ENCODE peak calls at places on chromosomes 16 and 17, in seven cellular contexts. E, U, S, A, J, K and D are unnamed samples.

GRCh38 chr16:12287796-12288536 is 311.4 kb downstream of the SNX29 start:
- DNase-seq in E (no peak), U (no peak), S (no peak), A (no peak), J (no peak), K (no peak), D (no peak)

GRCh38 chr17:28898261-28898955 is 875 bp upstream of the FLOT2 start:
- DNase-seq in E (no peak), U (no peak), S (no peak), A (no peak), J (peak; percentile 54), K (no peak), D (no peak)

GRCh38 chr17:6328279-6328678 is 106.6 kb downstream of the AIPL1 start:
- DNase-seq in E (no peak), U (no peak), S (no peak), A (no peak), J (no peak), K (no peak), D (no peak)

GRCh38 chr16:64996641-64997040 is 125.2 kb downstream of the CDH11 start:
- DNase-seq in E (no peak), U (no peak), S (no peak), A (no peak), J (no peak), K (no peak), D (no peak)

GRCh38 chr16:59046335-59046734 is 312.2 kb upstream of the GOT2 start:
- DNase-seq in E (no peak), U (no peak), S (no peak), A (no peak), J (no peak), K (no peak), D (no peak)

GRCh38 chr17:59361386-59361785 is 29.9 kb downstream of the YPEL2 start:
- DNase-seq in E (no peak), U (no peak), S (no peak), A (no peak), J (no peak), K (no peak), D (no peak)

GRCh38 chr16:56279132-56279531 is 87.8 kb downstream of the GNAO1 start:
- DNase-seq in E (no peak), U (no peak), S (no peak), A (no peak), J (no peak), K (no peak), D (peak; percentile 36)

GRCh38 chr16:15636392-15636873 is 6.5 kb downstream of the MARF1 start:
- DNase-seq in E (peak; percentile 50), U (no peak), S (no peak), A (no peak), J (no peak), K (no peak), D (no peak)

GRCh38 chr17:72795941-72796340 is 296.5 kb downstream of the SLC39A11 start:
- DNase-seq in E (no peak), U (no peak), S (no peak), A (no peak), J (no peak), K (no peak), D (no peak)
- H3K9me3 ChIP-seq in E (peaks cover 19% of the 10 kb centered on the region), U (peaks cover 9% of the 10 kb centered on the region), S (peaks cover 66% of the 10 kb centered on the region), A (no peaks in the 10 kb centered on the region), J (peaks cover 15% of the 10 kb centered on the region), K (peaks cover 21% of the 10 kb centered on the region), D (peaks cover 36% of the 10 kb centered on the region)

DNA sequence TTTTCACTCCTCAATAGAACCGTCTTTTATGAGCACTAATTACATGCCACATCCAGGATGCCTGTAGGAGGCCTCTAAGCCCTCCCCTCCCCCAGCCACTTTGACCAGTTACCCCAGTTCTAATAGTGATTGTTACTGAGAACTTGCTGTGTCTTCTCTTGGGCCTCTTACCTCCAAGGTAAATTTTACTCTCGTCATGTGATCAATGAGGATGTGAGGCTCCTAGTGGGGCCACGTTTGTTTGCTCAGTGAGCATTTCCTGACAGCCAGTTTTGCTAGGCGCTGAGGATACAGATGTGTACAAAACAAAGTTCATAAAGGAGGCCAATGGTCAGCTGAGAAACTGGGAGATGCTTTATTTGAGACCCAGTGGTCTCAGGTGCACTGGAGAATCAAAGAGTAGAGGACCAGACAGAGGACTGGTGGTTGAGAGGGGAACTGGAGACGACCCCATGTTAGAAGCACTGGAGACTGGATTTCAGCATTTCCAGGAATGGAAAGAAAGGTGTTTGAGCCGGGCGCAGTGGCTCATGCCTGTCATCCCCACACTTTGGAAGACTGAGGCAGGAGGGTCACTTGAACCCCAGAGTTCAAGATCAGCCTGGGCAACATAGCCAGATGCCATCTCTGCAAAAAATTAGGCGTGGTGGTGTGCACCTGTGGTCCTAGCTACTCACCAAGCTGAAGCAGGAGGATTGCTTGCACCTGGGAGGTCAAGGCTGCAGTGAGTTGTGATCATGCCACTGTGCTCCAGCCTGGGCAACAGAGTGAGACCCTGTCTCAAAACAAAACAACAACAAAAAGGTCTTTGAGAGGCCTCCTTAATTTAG is 2.6 kb downstream of the ATP2C2 start:
- DNase-seq in E (no peak), U (no peak), S (no peak), A (no peak), J (no peak), K (no peak), D (no peak)
- H3K27me3 ChIP-seq in E (peaks cover 15% of the 10 kb centered on the region), U (peaks cover 27% of the 10 kb centered on the region), S (peaks cover 97% of the 10 kb centered on the region), A (peaks cover 68% of the 10 kb centered on the region), J (peaks cover 56% of the 10 kb centered on the region), K (peaks cover 73% of the 10 kb centered on the region), D (peaks cover 49% of the 10 kb centered on the region)

GRCh38 chr16:69618721-69619120 is 53.0 kb downstream of the NFAT5 start:
- DNase-seq in E (no peak), U (no peak), S (no peak), A (no peak), J (no peak), K (no peak), D (no peak)

GRCh38 chr16:69619514-69619913 is 53.7 kb downstream of the NFAT5 start:
- DNase-seq in E (no peak), U (no peak), S (no peak), A (peak; percentile 8), J (no peak), K (no peak), D (no peak)

GRCh38 chr16:69621225-69621624 is 55.5 kb downstream of the NFAT5 start:
- DNase-seq in E (no peak), U (no peak), S (no peak), A (no peak), J (no peak), K (no peak), D (no peak)

GRCh38 chr16:69618307-69618706 is 52.5 kb downstream of the NFAT5 start:
- DNase-seq in E (no peak), U (no peak), S (no peak), A (no peak), J (no peak), K (no peak), D (no peak)

GRCh38 chr16:69620564-69620963 is 54.8 kb downstream of the NFAT5 start:
- DNase-seq in E (no peak), U (no peak), S (no peak), A (no peak), J (no peak), K (no peak), D (no peak)
- H3K27ac ChIP-seq in E (no peak overlapping the region), U (no peak overlapping the region), S (peak overlapping the region; percentile 75), A (no peak overlapping the region), J (no peak overlapping the region), K (no peak overlapping the region), D (no peak overlapping the region)

GRCh38 chr17:5179003-5179402 is 12.7 kb downstream of the ZNF594 start:
- DNase-seq in E (no peak), U (no peak), S (no peak), A (no peak), J (no peak), K (no peak), D (no peak)
- H3K9me3 ChIP-seq in E (peaks cover 67% of the 10 kb centered on the region), U (peaks cover 39% of the 10 kb centered on the region), S (peaks cover 98% of the 10 kb centered on the region), A (peaks cover 13% of the 10 kb centered on the region), J (peaks cover 61% of the 10 kb centered on the region), K (peaks cover 63% of the 10 kb centered on the region), D (peaks cover 85% of the 10 kb centered on the region)